ENCODE peak calls at places on chromosomes 16 and 17, in five cellular contexts. One of them, this sample, is unnamed.

GRCh38 chr17:41065829-41066624 is at the start of gene KRTAP2-4:
- DNase-seq in transverse colon: no peak
- DNase-seq in gastrocnemius medialis: no peak
- DNase-seq in stomach: no peak
- DNase-seq in CD8-positive, alpha-beta T cell: no peak
- DNase-seq in this sample: no peak

GRCh38 chr16:55543470-55543869 is 23.0 kb upstream of the CAPNS2 start:
- DNase-seq in transverse colon: no peak
- DNase-seq in gastrocnemius medialis: no peak
- DNase-seq in stomach: no peak
- DNase-seq in CD8-positive, alpha-beta T cell: no peak
- DNase-seq in this sample: no peak

GRCh38 chr17:49494937-49495841 is at the start of gene NGFR:
- DNase-seq in transverse colon: peak; percentile 33
- DNase-seq in gastrocnemius medialis: no peak
- DNase-seq in stomach: no peak
- DNase-seq in CD8-positive, alpha-beta T cell: peak; percentile 44
- DNase-seq in this sample: no peak

GRCh38 chr16:89957214-89957785 is 8.7 kb downstream of the DEF8 start:
- DNase-seq in transverse colon: no peak
- DNase-seq in gastrocnemius medialis: no peak
- DNase-seq in stomach: no peak
- DNase-seq in CD8-positive, alpha-beta T cell: no peak
- DNase-seq in this sample: no peak

GRCh38 chr17:78374189-78374588 is 4.3 kb upstream of the PGS1 start:
- DNase-seq in transverse colon: no peak
- DNase-seq in gastrocnemius medialis: no peak
- DNase-seq in stomach: no peak
- DNase-seq in CD8-positive, alpha-beta T cell: no peak
- DNase-seq in this sample: no peak

GRCh38 chr16:75732871-75733270 is 6.6 kb upstream of the CPHXL start:
- DNase-seq in transverse colon: no peak
- DNase-seq in gastrocnemius medialis: no peak
- DNase-seq in stomach: no peak
- DNase-seq in CD8-positive, alpha-beta T cell: no peak
- DNase-seq in this sample: no peak

GRCh38 chr16:22267764-22268163 is 29.4 kb upstream of the POLR3E start:
- DNase-seq in transverse colon: no peak
- DNase-seq in gastrocnemius medialis: peak; percentile 72
- DNase-seq in stomach: no peak
- DNase-seq in CD8-positive, alpha-beta T cell: no peak
- DNase-seq in this sample: no peak

GRCh38 chr16:2374644-2375043 is 34.1 kb upstream of the ABCA3 start:
- DNase-seq in transverse colon: no peak
- DNase-seq in gastrocnemius medialis: no peak
- DNase-seq in stomach: no peak
- DNase-seq in CD8-positive, alpha-beta T cell: no peak
- DNase-seq in this sample: no peak

GRCh38 chr17:44400226-44400847 is 10.9 kb upstream of the ITGA2B start:
- DNase-seq in transverse colon: no peak
- DNase-seq in gastrocnemius medialis: no peak
- DNase-seq in stomach: no peak
- DNase-seq in CD8-positive, alpha-beta T cell: no peak
- DNase-seq in this sample: no peak

GRCh38 chr16:78177927-78178326 is 78.5 kb downstream of the WWOX start:
- DNase-seq in transverse colon: no peak
- DNase-seq in gastrocnemius medialis: no peak
- DNase-seq in stomach: no peak
- DNase-seq in CD8-positive, alpha-beta T cell: no peak
- DNase-seq in this sample: no peak

GRCh38 chr17:82983510-82984248 is 95.7 kb upstream of the METRNL start:
- DNase-seq in transverse colon: no peak
- DNase-seq in gastrocnemius medialis: no peak
- DNase-seq in stomach: no peak
- DNase-seq in CD8-positive, alpha-beta T cell: no peak
- DNase-seq in this sample: peak; percentile 17

GRCh38 chr17:47708864-47709541 is 15.0 kb downstream of the TBKBP1 start:
- DNase-seq in transverse colon: no peak
- DNase-seq in gastrocnemius medialis: no peak
- DNase-seq in stomach: peak; percentile 62
- DNase-seq in CD8-positive, alpha-beta T cell: no peak
- DNase-seq in this sample: no peak

GRCh38 chr17:15444805-15445204 is 22.6 kb downstream of the CDRT4 start:
- DNase-seq in transverse colon: no peak
- DNase-seq in gastrocnemius medialis: no peak
- DNase-seq in stomach: no peak
- DNase-seq in CD8-positive, alpha-beta T cell: no peak
- DNase-seq in this sample: no peak

GRCh38 chr17:41131979-41132378 is 8.0 kb upstream of the KRTAP4-12 start:
- DNase-seq in transverse colon: no peak
- DNase-seq in gastrocnemius medialis: no peak
- DNase-seq in stomach: no peak
- DNase-seq in CD8-positive, alpha-beta T cell: no peak
- DNase-seq in this sample: no peak

GRCh38 chr17:37735165-37735564 is 9.7 kb downstream of the HNF1B start:
- DNase-seq in transverse colon: no peak
- DNase-seq in gastrocnemius medialis: no peak
- DNase-seq in stomach: no peak
- DNase-seq in CD8-positive, alpha-beta T cell: no peak
- DNase-seq in this sample: no peak

GRCh38 chr16:1654505-1655268 is 23.4 kb upstream of the JPT2 start:
- DNase-seq in transverse colon: no peak
- DNase-seq in gastrocnemius medialis: no peak
- DNase-seq in stomach: no peak
- DNase-seq in CD8-positive, alpha-beta T cell: no peak
- DNase-seq in this sample: no peak

GRCh38 chr17:76982408-76983074 is 114.3 kb downstream of the MGAT5B start:
- DNase-seq in transverse colon: no peak
- DNase-seq in gastrocnemius medialis: no peak
- DNase-seq in stomach: no peak
- DNase-seq in CD8-positive, alpha-beta T cell: peak; percentile 44
- DNase-seq in this sample: no peak

GRCh38 chr16:86520317-86521210 is 10.2 kb downstream of the FOXF1 start:
- DNase-seq in transverse colon: no peak
- DNase-seq in gastrocnemius medialis: no peak
- DNase-seq in stomach: no peak
- DNase-seq in CD8-positive, alpha-beta T cell: no peak
- DNase-seq in this sample: no peak

GRCh38 chr16:77437859-77438258 is 3.0 kb upstream of the ADAMTS18 start:
- DNase-seq in transverse colon: no peak
- DNase-seq in gastrocnemius medialis: no peak
- DNase-seq in stomach: no peak
- DNase-seq in CD8-positive, alpha-beta T cell: no peak
- DNase-seq in this sample: no peak

GRCh38 chr17:63275968-63276349 is 170.1 kb downstream of the CYB561 start:
- DNase-seq in transverse colon: no peak
- DNase-seq in gastrocnemius medialis: no peak
- DNase-seq in stomach: no peak
- DNase-seq in CD8-positive, alpha-beta T cell: no peak
- DNase-seq in this sample: no peak

GRCh38 chr16:21159281-21159951 is 942 bp downstream of the LDAF1 start:
- DNase-seq in transverse colon: peak; percentile 63
- DNase-seq in gastrocnemius medialis: peak; percentile 10
- DNase-seq in stomach: peak; percentile 67
- DNase-seq in CD8-positive, alpha-beta T cell: peak; percentile 24
- DNase-seq in this sample: peak; percentile 72

GRCh38 chr16:57504491-57504890 is 18.2 kb upstream of the DOK4 start:
- DNase-seq in transverse colon: no peak
- DNase-seq in gastrocnemius medialis: no peak
- DNase-seq in stomach: no peak
- DNase-seq in CD8-positive, alpha-beta T cell: no peak
- DNase-seq in this sample: no peak

GRCh38 chr17:39636927-39637736 is at the start of gene STARD3:
- DNase-seq in transverse colon: peak; percentile 96
- DNase-seq in gastrocnemius medialis: peak; percentile 84
- DNase-seq in stomach: peak; percentile 95
- DNase-seq in CD8-positive, alpha-beta T cell: peak; percentile 92
- DNase-seq in this sample: peak; percentile 91

GRCh38 chr16:58026139-58026704 is 668 bp downstream of the MMP15 start:
- DNase-seq in transverse colon: peak; percentile 52
- DNase-seq in gastrocnemius medialis: peak; percentile 34
- DNase-seq in stomach: peak; percentile 66
- DNase-seq in CD8-positive, alpha-beta T cell: no peak
- DNase-seq in this sample: peak; percentile 49

GRCh38 chr17:9386401-9386800 is 189.2 kb downstream of the STX8 start:
- DNase-seq in transverse colon: no peak
- DNase-seq in gastrocnemius medialis: no peak
- DNase-seq in stomach: no peak
- DNase-seq in CD8-positive, alpha-beta T cell: no peak
- DNase-seq in this sample: no peak

GRCh38 chr17:30376621-30377452 is 1.9 kb upstream of the CPD start:
- DNase-seq in transverse colon: no peak
- DNase-seq in gastrocnemius medialis: no peak
- DNase-seq in stomach: no peak
- DNase-seq in CD8-positive, alpha-beta T cell: no peak
- DNase-seq in this sample: peak; percentile 58

GRCh38 chr16:83781-84615 is 6.0 kb downstream of the MPG start:
- DNase-seq in transverse colon: no peak
- DNase-seq in gastrocnemius medialis: no peak
- DNase-seq in stomach: no peak
- DNase-seq in CD8-positive, alpha-beta T cell: no peak
- DNase-seq in this sample: no peak

GRCh38 chr17:78872486-78872885 is 30.5 kb downstream of the CEP295NL start:
- DNase-seq in transverse colon: no peak
- DNase-seq in gastrocnemius medialis: no peak
- DNase-seq in stomach: no peak
- DNase-seq in CD8-positive, alpha-beta T cell: no peak
- DNase-seq in this sample: no peak

GRCh38 chr17:72666519-72666874 is 426.0 kb downstream of the SLC39A11 start:
- DNase-seq in transverse colon: no peak
- DNase-seq in gastrocnemius medialis: no peak
- DNase-seq in stomach: no peak
- DNase-seq in CD8-positive, alpha-beta T cell: no peak
- DNase-seq in this sample: no peak

GRCh38 chr16:68782198-68783174 is 45.4 kb downstream of the CDH1 start:
- DNase-seq in transverse colon: no peak
- DNase-seq in gastrocnemius medialis: no peak
- DNase-seq in stomach: no peak
- DNase-seq in CD8-positive, alpha-beta T cell: no peak
- DNase-seq in this sample: no peak

GRCh38 chr17:78890111-78890897 is 12.7 kb downstream of the CEP295NL start:
- DNase-seq in transverse colon: peak; percentile 75
- DNase-seq in gastrocnemius medialis: peak; percentile 46
- DNase-seq in stomach: peak; percentile 62
- DNase-seq in CD8-positive, alpha-beta T cell: peak; percentile 77
- DNase-seq in this sample: peak; percentile 76

GRCh38 chr17:77873518-77874302 is 84.8 kb upstream of the TNRC6C start:
- DNase-seq in transverse colon: no peak
- DNase-seq in gastrocnemius medialis: no peak
- DNase-seq in stomach: no peak
- DNase-seq in CD8-positive, alpha-beta T cell: peak; percentile 40
- DNase-seq in this sample: no peak

GRCh38 chr17:53516643-53517042 is 306.1 kb upstream of the KIF2B start:
- DNase-seq in transverse colon: no peak
- DNase-seq in gastrocnemius medialis: no peak
- DNase-seq in stomach: no peak
- DNase-seq in CD8-positive, alpha-beta T cell: no peak
- DNase-seq in this sample: no peak

GRCh38 chr16:57541754-57542435 is 548 bp upstream of the ADGRG5 start:
- DNase-seq in transverse colon: no peak
- DNase-seq in gastrocnemius medialis: no peak
- DNase-seq in stomach: no peak
- DNase-seq in CD8-positive, alpha-beta T cell: no peak
- DNase-seq in this sample: no peak

GRCh38 chr17:11486726-11487310 is 111.5 kb upstream of the DNAH9 start:
- DNase-seq in transverse colon: no peak
- DNase-seq in gastrocnemius medialis: no peak
- DNase-seq in stomach: no peak
- DNase-seq in CD8-positive, alpha-beta T cell: no peak
- DNase-seq in this sample: no peak

GRCh38 chr17:4389079-4389478 is 22.6 kb upstream of the UBE2G1 start:
- DNase-seq in transverse colon: no peak
- DNase-seq in gastrocnemius medialis: no peak
- DNase-seq in stomach: peak; percentile 64
- DNase-seq in CD8-positive, alpha-beta T cell: no peak
- DNase-seq in this sample: no peak
- H3K27ac ChIP-seq in transverse colon: no peak overlapping the region
- H3K27ac ChIP-seq in gastrocnemius medialis: no peak overlapping the region
- H3K27ac ChIP-seq in stomach: no peak overlapping the region
- H3K27ac ChIP-seq in CD8-positive, alpha-beta T cell: no peak overlapping the region
- H3K27ac ChIP-seq in this sample: no peak overlapping the region

GRCh38 chr17:27560668-27561067 is 70.3 kb upstream of the LGALS9 start:
- DNase-seq in transverse colon: peak; percentile 59
- DNase-seq in gastrocnemius medialis: no peak
- DNase-seq in stomach: peak; percentile 50
- DNase-seq in CD8-positive, alpha-beta T cell: no peak
- DNase-seq in this sample: peak; percentile 44
- H3K27ac ChIP-seq in transverse colon: peak overlapping the region; percentile 50
- H3K27ac ChIP-seq in gastrocnemius medialis: no peak overlapping the region
- H3K27ac ChIP-seq in stomach: peak overlapping the region; percentile 72
- H3K27ac ChIP-seq in CD8-positive, alpha-beta T cell: no peak overlapping the region
- H3K27ac ChIP-seq in this sample: peak overlapping the region; percentile 91

DNA sequence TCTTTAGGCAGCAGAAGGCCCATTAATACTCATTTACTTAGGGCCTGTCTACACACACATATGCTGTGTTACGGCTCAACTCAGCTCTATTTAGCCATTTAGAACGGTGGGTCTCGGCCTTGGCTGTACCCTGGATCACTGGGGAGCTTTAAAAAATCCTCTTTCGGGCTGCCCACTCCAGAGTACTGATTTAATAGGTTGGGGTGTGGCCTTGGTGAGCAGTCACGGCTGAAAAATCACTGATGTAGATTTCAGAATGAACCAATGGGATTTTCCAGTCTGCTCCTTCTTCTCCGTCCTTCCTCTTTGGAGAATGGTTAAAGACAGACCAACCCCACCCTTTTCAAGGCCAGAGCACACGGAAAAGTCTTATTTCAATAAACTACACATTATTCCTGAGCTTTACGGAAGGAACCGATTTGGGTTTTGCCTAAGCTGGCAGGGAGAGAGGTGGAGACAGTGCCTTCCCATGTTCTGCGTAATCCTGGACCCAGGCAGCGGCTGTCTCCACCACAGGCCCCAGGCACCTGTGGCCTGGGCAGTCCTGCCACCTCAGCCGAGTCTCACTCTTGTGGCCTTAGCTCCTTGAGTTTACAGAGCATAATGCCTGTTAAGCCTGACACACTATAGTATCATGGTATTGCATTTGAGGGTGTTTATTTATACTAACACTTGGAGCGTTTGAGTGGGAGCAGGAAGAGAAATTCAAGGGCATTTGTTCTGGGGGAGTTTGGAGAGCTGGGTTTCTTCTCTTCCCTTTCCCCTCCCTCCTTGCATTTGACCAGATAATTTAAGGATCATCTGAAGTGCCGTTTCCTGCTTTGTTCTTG is 223.3 kb downstream of the CCDC182 start:
- DNase-seq in transverse colon: no peak
- DNase-seq in gastrocnemius medialis: no peak
- DNase-seq in stomach: no peak
- DNase-seq in CD8-positive, alpha-beta T cell: no peak
- DNase-seq in this sample: no peak
- H3K27ac ChIP-seq in transverse colon: no peak overlapping the region
- H3K27ac ChIP-seq in gastrocnemius medialis: no peak overlapping the region
- H3K27ac ChIP-seq in stomach: no peak overlapping the region
- H3K27ac ChIP-seq in CD8-positive, alpha-beta T cell: no peak overlapping the region
- H3K27ac ChIP-seq in this sample: no peak overlapping the region

GRCh38 chr16:10932959-10933710 is 9.1 kb downstream of the DEXI start:
- DNase-seq in transverse colon: no peak
- DNase-seq in gastrocnemius medialis: no peak
- DNase-seq in stomach: no peak
- DNase-seq in CD8-positive, alpha-beta T cell: no peak
- DNase-seq in this sample: no peak
- H3K27ac ChIP-seq in transverse colon: no peak overlapping the region
- H3K27ac ChIP-seq in gastrocnemius medialis: peak overlapping the region; percentile 93
- H3K27ac ChIP-seq in stomach: no peak overlapping the region
- H3K27ac ChIP-seq in CD8-positive, alpha-beta T cell: no peak overlapping the region
- H3K27ac ChIP-seq in this sample: no peak overlapping the region